ENCODE peak calls at places on chromosomes 13 and 19, in seven cellular contexts. J, S, A, N, X, T and B are unnamed samples.

GRCh38 chr13:82407321-82407720 is 1475.0 kb downstream of the SLITRK1 start:
- DNase-seq in J (no peak), S (no peak), A (no peak), N (no peak), X (no peak), T (no peak), B (no peak)

GRCh38 chr19:1076046-1076386 is 9.0 kb downstream of the ARHGAP45 start:
- DNase-seq in J (no peak), S (no peak), A (no peak), N (no peak), X (no peak), T (no peak), B (no peak)

GRCh38 chr13:28355822-28356371 is 139.0 kb downstream of the FLT1 start:
- DNase-seq in J (no peak), S (no peak), A (no peak), N (no peak), X (no peak), T (peak; percentile 86), B (no peak)

GRCh38 chr19:1291761-1292418 is 6.2 kb downstream of the EFNA2 start:
- DNase-seq in J (no peak), S (no peak), A (no peak), N (no peak), X (no peak), T (no peak), B (no peak)

GRCh38 chr19:29421186-29421525 is 104.6 kb upstream of the VSTM2B start:
- DNase-seq in J (no peak), S (no peak), A (no peak), N (no peak), X (no peak), T (peak; percentile 6), B (no peak)

GRCh38 chr19:46428278-46429141 is at the start of gene PNMA8C:
- DNase-seq in J (no peak), S (peak; percentile 50), A (peak; percentile 66), N (peak; percentile 84), X (peak; percentile 71), T (peak; percentile 67), B (peak; percentile 82)

GRCh38 chr13:42405665-42406390 is 133.9 kb downstream of the AKAP11 start:
- DNase-seq in J (no peak), S (no peak), A (no peak), N (no peak), X (no peak), T (peak; percentile 21), B (no peak)

GRCh38 chr13:30017880-30018279 is 167.5 kb upstream of the UBL3 start:
- DNase-seq in J (no peak), S (no peak), A (no peak), N (no peak), X (no peak), T (no peak), B (no peak)

GRCh38 chr19:6362351-6362801 is 1.0 kb downstream of the CLPP start:
- DNase-seq in J (no peak), S (no peak), A (no peak), N (no peak), X (no peak), T (no peak), B (no peak)

GRCh38 chr19:1051791-1052190 is 11.9 kb downstream of the ABCA7 start:
- DNase-seq in J (no peak), S (no peak), A (no peak), N (peak; percentile 59), X (no peak), T (no peak), B (no peak)

GRCh38 chr13:111177081-111177711 is 62.1 kb downstream of the ARHGEF7 start:
- DNase-seq in J (peak; percentile 22), S (peak; percentile 46), A (no peak), N (no peak), X (peak; percentile 56), T (peak; percentile 84), B (no peak)

GRCh38 chr13:70630247-70630646 is 522.0 kb upstream of the KLHL1 start:
- DNase-seq in J (no peak), S (no peak), A (no peak), N (no peak), X (no peak), T (no peak), B (no peak)

GRCh38 chr19:16297575-16298178 is 26.9 kb upstream of the KLF2 start:
- DNase-seq in J (no peak), S (peak; percentile 70), A (no peak), N (no peak), X (no peak), T (no peak), B (no peak)

GRCh38 chr19:30630289-30631034 is 258.3 kb downstream of the ZNF536 start:
- DNase-seq in J (no peak), S (no peak), A (no peak), N (no peak), X (no peak), T (no peak), B (no peak)

GRCh38 chr19:46392252-46392801 is 21.0 kb downstream of the CCDC8 start:
- DNase-seq in J (no peak), S (no peak), A (no peak), N (peak; percentile 80), X (peak; percentile 49), T (peak; percentile 73), B (peak; percentile 66)

GRCh38 chr19:3526507-3527244 is 12.3 kb upstream of the TEKTIP1 start:
- DNase-seq in J (no peak), S (no peak), A (no peak), N (no peak), X (no peak), T (no peak), B (no peak)

GRCh38 chr19:34260771-34261173 is 6.4 kb downstream of the GARRE1 start:
- DNase-seq in J (no peak), S (no peak), A (no peak), N (no peak), X (no peak), T (peak; percentile 62), B (no peak)

GRCh38 chr13:109938255-109938936 is 152.0 kb upstream of the IRS2 start:
- DNase-seq in J (peak; percentile 22), S (no peak), A (no peak), N (no peak), X (no peak), T (peak; percentile 71), B (no peak)

GRCh38 chr13:98998831-98999634 is 21.2 kb upstream of the DOCK9 start:
- DNase-seq in J (no peak), S (no peak), A (no peak), N (no peak), X (no peak), T (no peak), B (no peak)

GRCh38 chr13:72808917-72809500 is 27.1 kb downstream of the PIBF1 start:
- DNase-seq in J (no peak), S (no peak), A (no peak), N (no peak), X (no peak), T (peak; percentile 28), B (no peak)

GRCh38 chr19:19113040-19113541 is 25.2 kb downstream of the TMEM161A start:
- DNase-seq in J (no peak), S (no peak), A (no peak), N (no peak), X (no peak), T (peak; percentile 70), B (no peak)

GRCh38 chr19:14167013-14167593 is 30.7 kb upstream of the ASF1B start:
- DNase-seq in J (no peak), S (no peak), A (no peak), N (no peak), X (no peak), T (no peak), B (no peak)

GRCh38 chr13:40259899-40260298 is 406.5 kb downstream of the FOXO1 start:
- DNase-seq in J (peak; percentile 41), S (no peak), A (no peak), N (no peak), X (no peak), T (peak; percentile 78), B (no peak)

GRCh38 chr19:13143135-13143534 is 7.0 kb downstream of the STX10 start:
- DNase-seq in J (no peak), S (no peak), A (no peak), N (no peak), X (no peak), T (peak; percentile 77), B (no peak)

GRCh38 chr13:44157614-44158013 is 216.0 kb upstream of the SERP2 start:
- DNase-seq in J (no peak), S (no peak), A (no peak), N (no peak), X (no peak), T (peak; percentile 23), B (no peak)

GRCh38 chr13:111914241-111915103 is 152.5 kb upstream of the SOX1 start:
- DNase-seq in J (no peak), S (no peak), A (no peak), N (no peak), X (no peak), T (no peak), B (no peak)

GRCh38 chr19:8050274-8051096 is 2.1 kb upstream of the CCL25 start:
- DNase-seq in J (peak; percentile 79), S (peak; percentile 75), A (peak; percentile 45), N (peak; percentile 95), X (peak; percentile 95), T (peak; percentile 78), B (peak; percentile 95)
- TF ChIP-seq CTCF in J (no peak), S (no peak), A (no peak), N (no peak), X (no peak), T (no peak), B (no peak)

GRCh38 chr13:64263285-64263684 is 2847.6 kb upstream of the PCDH20 start:
- DNase-seq in J (no peak), S (no peak), A (no peak), N (no peak), X (no peak), T (no peak), B (no peak)

DNA sequence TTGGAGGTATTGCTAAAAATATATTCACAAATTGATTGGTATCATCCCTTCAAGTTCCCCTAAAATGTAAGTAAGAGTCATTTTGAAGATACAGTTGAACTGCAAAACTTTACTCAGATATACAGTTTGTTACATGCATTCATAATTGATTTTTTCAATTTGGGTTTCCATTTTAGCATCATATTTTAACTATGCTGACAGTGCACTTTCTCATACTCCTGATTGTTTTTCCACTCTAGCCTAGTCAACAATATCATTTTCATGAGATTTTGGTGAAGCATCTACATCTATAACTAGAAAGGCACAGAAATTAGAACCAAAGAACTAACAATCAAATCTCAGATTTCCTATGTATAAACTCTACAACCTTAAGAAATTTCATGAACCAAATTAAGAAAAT is 2850.4 kb upstream of the PCDH20 start:
- DNase-seq in J (no peak), S (no peak), A (no peak), N (no peak), X (no peak), T (no peak), B (no peak)
- H3K9me3 ChIP-seq in J (no peaks in the 10 kb centered on the region), S (no peaks in the 10 kb centered on the region), A (no peaks in the 10 kb centered on the region), N (no peaks in the 10 kb centered on the region), X (no peaks in the 10 kb centered on the region), T (no peaks in the 10 kb centered on the region), B (no peaks in the 10 kb centered on the region)

DNA sequence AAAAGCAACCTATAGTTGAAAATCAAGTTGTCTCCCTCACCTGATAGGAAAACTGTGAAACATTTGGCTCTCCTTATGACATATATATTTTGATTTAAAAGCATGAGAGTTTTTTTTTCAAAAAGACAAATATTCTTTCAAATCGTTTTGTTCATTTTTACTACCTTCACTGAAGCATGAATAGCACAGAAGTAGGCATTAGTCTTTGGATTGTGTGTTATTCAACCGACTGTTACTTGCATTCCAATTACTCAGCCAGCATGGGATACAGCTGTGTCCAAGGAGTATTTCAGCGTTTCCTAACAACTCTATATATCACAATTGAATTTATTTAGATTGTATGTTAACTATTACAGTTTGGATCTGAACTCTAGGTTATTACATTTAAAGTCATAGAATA is 135.2 kb downstream of the PCDH9 start:
- DNase-seq in J (no peak), S (no peak), A (no peak), N (no peak), X (no peak), T (peak; percentile 32), B (no peak)
- TF ChIP-seq CTCF in J (no peak), S (no peak), A (no peak), N (no peak), X (no peak), T (no peak), B (no peak)

GRCh38 chr19:24140591-24140990 is 53.6 kb downstream of the ZNF254 start:
- DNase-seq in J (no peak), S (no peak), A (no peak), N (no peak), X (no peak), T (no peak), B (no peak)
- H3K9me3 ChIP-seq in J (peaks cover 9% of the 10 kb centered on the region), S (peaks cover 33% of the 10 kb centered on the region), A (peaks cover 93% of the 10 kb centered on the region), N (peaks cover 2% of the 10 kb centered on the region), X (peaks cover 96% of the 10 kb centered on the region), T (no peaks in the 10 kb centered on the region), B (peaks cover 76% of the 10 kb centered on the region)